ENCODE peak calls at places on chromosomes 3 and 15, in four cellular contexts. Z, C, L and O are unnamed samples.

GRCh38 chr15:22887157-22887951 is 48.9 kb downstream of the NIPA2 start:
- DNase-seq in L (peak; percentile 42), Z (peak; percentile 42), C (peak; percentile 97), O (peak; percentile 84)

GRCh38 chr15:85028416-85028815 is 46.8 kb downstream of the PDE8A start:
- DNase-seq in L (no peak), C (no peak), Z (no peak), O (no peak)

GRCh38 chr3:10824468-10824867 is 8.4 kb downstream of the SLC6A11 start:
- DNase-seq in Z (no peak), L (no peak), C (no peak), O (no peak)

GRCh38 chr15:100760357-100760903 is 119.2 kb upstream of the ALDH1A3 start:
- DNase-seq in Z (no peak), C (no peak), L (no peak), O (no peak)

GRCh38 chr15:40392986-40393948 is 10.7 kb downstream of the KNSTRN start:
- DNase-seq in L (no peak), C (no peak), Z (no peak), O (no peak)

GRCh38 chr3:161148832-161149475 is 43.8 kb upstream of the B3GALNT1 start:
- DNase-seq in Z (no peak), L (peak; percentile 29), C (peak; percentile 51), O (no peak)

GRCh38 chr15:80694624-80695098 is 449 bp upstream of the ABHD17C start:
- DNase-seq in Z (no peak), L (peak; percentile 63), C (peak; percentile 18), O (no peak)

GRCh38 chr15:95946241-95946640 is 384.3 kb upstream of the NR2F2 start:
- DNase-seq in L (no peak), Z (no peak), C (peak; percentile 1), O (peak; percentile 8)

GRCh38 chr15:101170568-101171350 is 81.1 kb downstream of the CHSY1 start:
- DNase-seq in L (peak; percentile 61), Z (no peak), C (peak; percentile 96), O (peak; percentile 26)

GRCh38 chr15:25180606-25181289 is 226.0 kb downstream of the SNRPN start:
- DNase-seq in L (no peak), C (no peak), Z (no peak), O (no peak)

GRCh38 chr3:63970596-63971468 is 52.5 kb downstream of the PSMD6 start:
- DNase-seq in L (peak; percentile 33), C (peak; percentile 31), Z (no peak), O (no peak)

GRCh38 chr3:134838599-134838998 is 43.5 kb downstream of the EPHB1 start:
- DNase-seq in Z (no peak), C (peak; percentile 6), L (no peak), O (no peak)

GRCh38 chr3:61454000-61454399 is 107.4 kb upstream of the PTPRG start:
- DNase-seq in L (no peak), C (peak; percentile 7), Z (no peak), O (peak; percentile 9)

GRCh38 chr3:169232863-169233262 is 430.6 kb downstream of the MECOM start:
- DNase-seq in C (peak; percentile 18), Z (no peak), L (peak; percentile 68), O (peak; percentile 20)

GRCh38 chr3:137202941-137203340 is 245.2 kb downstream of the IL20RB start:
- DNase-seq in Z (no peak), C (no peak), L (no peak), O (no peak)

GRCh38 chr3:156551746-156552145 is 3.2 kb downstream of the SSR3 start:
- DNase-seq in Z (no peak), L (peak; percentile 77), C (peak; percentile 90), O (peak; percentile 80)

GRCh38 chr15:35060591-35060990 is 24.5 kb downstream of the NANOGP8 start:
- DNase-seq in C (no peak), Z (no peak), L (no peak), O (no peak)

GRCh38 chr3:185283374-185283935 is 29.6 kb upstream of the EHHADH start:
- DNase-seq in Z (no peak), C (peak; percentile 15), L (peak; percentile 23), O (no peak)

GRCh38 chr3:185282696-185283373 is 29.0 kb upstream of the EHHADH start:
- DNase-seq in C (peak; percentile 90), L (peak; percentile 96), Z (peak; percentile 92), O (peak; percentile 89)

GRCh38 chr3:185279582-185280138 is 25.8 kb upstream of the EHHADH start:
- DNase-seq in Z (no peak), C (no peak), L (no peak), O (no peak)

GRCh38 chr3:185276415-185276814 is 22.6 kb upstream of the EHHADH start:
- DNase-seq in L (no peak), C (no peak), Z (no peak), O (no peak)

GRCh38 chr3:185280572-185281365 is 26.9 kb upstream of the EHHADH start:
- DNase-seq in L (peak; percentile 77), C (peak; percentile 74), Z (no peak), O (peak; percentile 65)
- TF ChIP-seq CTCF in L (peak; percentile 68), C (peak; percentile 81), Z (no peak), O (peak; percentile 93)

DNA sequence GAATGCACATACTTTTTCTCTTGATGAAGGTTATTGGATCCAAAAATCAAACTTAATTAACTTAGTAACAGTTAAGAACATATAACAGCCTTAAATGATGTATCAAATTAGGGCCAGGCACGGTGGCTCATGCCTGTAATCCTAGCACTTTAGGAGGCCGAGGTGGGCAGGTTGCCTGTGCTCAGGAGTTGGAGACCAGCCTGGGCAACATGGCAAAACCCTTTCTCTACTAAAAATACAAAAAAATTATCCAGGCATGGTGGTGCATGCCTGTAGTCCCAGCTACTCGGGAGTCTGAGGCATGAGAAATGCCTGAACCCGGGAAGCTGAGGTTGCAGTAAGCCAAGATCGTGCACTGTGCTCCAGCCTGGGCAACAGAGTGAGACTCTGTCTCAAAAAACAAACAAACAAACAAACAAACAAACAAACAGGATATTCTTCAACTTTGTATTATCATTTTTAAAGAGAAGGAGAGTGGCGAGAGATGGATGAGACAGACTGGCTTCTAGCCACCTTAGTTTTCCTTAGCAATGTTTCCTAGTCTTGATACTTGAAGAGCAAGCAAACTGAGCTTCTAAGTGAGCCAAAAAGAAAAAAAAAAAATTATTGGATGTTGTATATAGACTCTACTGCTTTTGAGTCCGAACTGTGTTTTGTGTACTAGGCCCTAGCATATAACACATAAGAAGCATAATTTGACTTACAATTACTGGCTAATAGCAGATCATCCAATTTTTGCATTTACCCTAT is 13.8 kb downstream of the SPRED1 start:
- DNase-seq in C (peak; percentile 60), L (peak; percentile 49), Z (no peak), O (no peak)
- TF ChIP-seq CTCF in C (no peak), L (no peak), Z (no peak), O (no peak)

DNA sequence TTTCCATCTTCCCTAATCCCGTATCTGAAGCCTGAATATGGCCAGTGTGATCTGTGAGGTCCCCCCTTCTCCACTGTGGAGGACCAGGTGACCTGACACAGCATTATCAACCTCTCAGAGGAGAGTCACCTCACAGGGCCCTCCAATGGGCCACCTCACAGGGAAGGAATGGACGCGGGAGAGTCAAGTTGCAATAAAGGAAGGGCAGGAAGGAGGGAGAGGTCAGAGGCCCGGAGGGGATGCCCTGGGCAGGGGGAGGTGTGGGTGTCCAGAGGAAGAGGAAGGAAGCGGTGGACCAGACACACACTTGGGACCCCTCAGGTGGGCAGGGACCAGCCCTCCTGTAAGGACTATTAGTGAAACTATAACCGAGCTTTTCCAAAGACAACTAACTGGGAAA is 14.6 kb upstream of the LRRC15 start:
- DNase-seq in C (no peak), L (no peak), Z (no peak), O (no peak)
- TF ChIP-seq CTCF in C (no peak), L (no peak), Z (no peak), O (no peak)

DNA sequence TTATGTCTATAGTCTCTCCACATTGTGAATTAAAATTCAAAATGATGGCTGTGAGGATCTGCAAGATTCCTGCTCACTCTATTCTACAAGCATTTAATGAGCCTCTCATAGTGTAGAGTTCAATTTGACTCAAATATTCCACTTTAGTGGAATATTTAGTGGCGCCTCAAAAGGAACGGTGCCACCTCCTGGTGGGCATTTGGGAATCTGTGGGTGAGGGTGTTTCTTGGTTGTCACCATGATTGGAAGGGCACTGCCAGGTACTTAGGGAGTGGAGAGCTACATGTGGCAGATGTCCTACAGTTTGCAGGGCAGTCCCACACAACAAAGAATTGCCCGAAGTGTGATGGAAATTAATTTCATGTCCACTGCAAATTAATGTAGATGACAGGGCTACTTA is 21.5 kb upstream of the KCNMB3 start:
- DNase-seq in C (peak; percentile 24), Z (no peak), L (peak; percentile 25), O (no peak)
- TF ChIP-seq CTCF in C (peak; percentile 40), Z (no peak), L (peak; percentile 42), O (peak; percentile 72)

GRCh38 chr3:94303897-94304296 is 241.0 kb downstream of the NSUN3 start:
- DNase-seq in Z (no peak), L (peak; percentile 4), C (no peak), O (no peak)
- TF ChIP-seq CTCF in Z (no peak), L (no peak), C (no peak), O (peak; percentile 48)

GRCh38 chr15:69225355-69226027 is 65.1 kb downstream of the GLCE start:
- DNase-seq in C (peak; percentile 65), L (peak; percentile 74), Z (no peak), O (peak; percentile 46)
- TF ChIP-seq CTCF in C (peak; percentile 40), L (peak; percentile 41), Z (no peak), O (peak; percentile 73)

DNA sequence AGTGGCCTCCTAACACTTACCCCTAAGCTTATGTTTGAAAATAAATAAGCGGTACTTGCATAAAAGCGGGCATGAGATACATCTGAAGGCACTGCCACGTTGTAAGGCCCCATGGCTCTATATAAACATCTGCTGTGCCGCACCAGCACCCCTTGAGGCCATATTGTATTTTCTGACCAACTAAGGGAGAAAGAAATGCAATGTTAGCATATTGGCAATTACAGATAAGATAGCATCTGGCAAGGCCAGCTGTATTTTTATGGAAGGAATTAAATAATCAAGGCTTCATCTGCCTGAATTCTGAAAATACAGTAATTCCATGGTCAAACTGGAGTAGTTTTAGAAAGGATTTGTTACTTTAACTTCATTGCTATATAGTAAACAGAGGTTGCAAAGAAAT is 28.7 kb downstream of the TMEM39A start:
- DNase-seq in C (no peak), L (no peak), Z (no peak), O (no peak)
- TF ChIP-seq CTCF in C (no peak), L (no peak), Z (no peak), O (no peak)

DNA sequence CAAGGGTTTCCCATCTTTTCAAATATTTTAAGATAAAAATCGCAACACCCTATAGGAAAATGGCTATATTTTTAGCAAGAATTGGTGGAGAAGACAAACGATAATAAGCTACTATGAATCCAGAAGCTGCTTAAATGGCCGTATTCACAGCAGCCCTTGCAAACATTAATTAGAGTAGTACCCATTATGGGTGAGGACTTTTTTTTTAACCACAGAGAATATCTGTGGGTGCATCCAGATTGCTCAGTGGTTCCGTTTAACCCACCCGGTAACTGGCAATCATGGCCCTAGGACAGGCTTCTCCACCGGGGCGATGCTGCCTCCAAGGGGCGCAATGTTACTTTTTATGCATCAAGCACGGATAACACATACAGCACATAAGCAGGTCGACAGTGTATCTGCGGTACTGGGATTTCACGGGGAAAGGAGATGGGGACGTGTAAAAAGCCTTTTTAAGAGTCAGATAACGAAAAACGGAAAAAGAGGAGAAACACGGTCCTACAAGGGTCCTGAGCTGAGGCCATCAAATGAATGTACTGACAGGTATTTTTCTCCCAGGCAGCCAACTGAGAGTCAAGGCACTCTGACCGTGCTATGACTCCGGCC is 968 bp upstream of the TMEM266 start:
- DNase-seq in L (peak; percentile 10), C (peak; percentile 10), Z (no peak), O (no peak)
- TF ChIP-seq CTCF in L (peak; percentile 2), C (peak; percentile 5), Z (no peak), O (no peak)